ENCODE peak calls at places on chromosome 21, in ten cellular contexts. I is AG04450, A is choroid plexus epithelial cell, Z is psoas muscle, D is mammary epithelial cell, P is neural progenitor cell, C is GM23248, H is adrenal gland, W is brain microvascular endothelial cell, M is uterus. G is an unnamed sample.
A peak's percentile ranks its signal among the peaks of the same experiment; 100 is the strongest.

GRCh38 chr21:35201288-35201687 is 152.2 kb upstream of the RUNX1 start:
- DNase-seq in W (no peak), C (no peak), P (no peak), Z (no peak), I (no peak), M (no peak), A (no peak), D (no peak), H (no peak), G (no peak)

GRCh38 chr21:25994758-25995163 is 175.8 kb downstream of the APP start:
- DNase-seq in A (no peak), H (no peak), P (no peak), W (no peak), D (no peak), Z (no peak), I (no peak), C (no peak), M (no peak), G (no peak)

GRCh38 chr21:29196021-29196663 is 65.7 kb downstream of the MAP3K7CL start:
- DNase-seq in Z (no peak), C (peak; percentile 92), H (peak; percentile 62), A (peak; percentile 98), W (peak; percentile 95), D (peak; percentile 91), I (peak; percentile 80), P (no peak), M (peak; percentile 46), G (no peak)

GRCh38 chr21:35648512-35648911 is 411.8 kb downstream of the SETD4 start:
- DNase-seq in P (no peak), H (no peak), M (no peak), I (no peak), W (no peak), C (no peak), Z (no peak), A (no peak), D (no peak), G (no peak)

GRCh38 chr21:40556442-40556968 is 290.5 kb downstream of the DSCAM start:
- DNase-seq in C (no peak), H (no peak), W (no peak), P (no peak), Z (no peak), I (no peak), M (no peak), A (no peak), D (no peak), G (no peak)

GRCh38 chr21:35102488-35103407 is 53.6 kb upstream of the RUNX1 start:
- DNase-seq in P (no peak), M (no peak), W (peak; percentile 27), H (peak; percentile 29), I (no peak), Z (peak; percentile 54), A (peak; percentile 61), D (peak; percentile 31), C (no peak), G (no peak)

GRCh38 chr21:27674037-27674436 is 707.1 kb upstream of the ADAMTS5 start:
- DNase-seq in W (peak; percentile 88), P (no peak), D (peak; percentile 83), H (no peak), A (peak; percentile 89), Z (no peak), M (no peak), C (peak; percentile 96), I (peak; percentile 42), G (no peak)

GRCh38 chr21:41706678-41707077 is 60.2 kb downstream of the RIPK4 start:
- DNase-seq in C (no peak), Z (no peak), M (no peak), P (no peak), D (no peak), I (no peak), W (no peak), H (no peak), A (peak; percentile 41), G (no peak)

GRCh38 chr21:25307489-25307888 is 299.8 kb downstream of the MRPL39 start:
- DNase-seq in D (no peak), C (peak; percentile 72), M (no peak), H (no peak), P (no peak), I (peak; percentile 3), W (no peak), A (no peak), Z (no peak), G (peak; percentile 16)

GRCh38 chr21:30248844-30249243 is 32.9 kb upstream of the CLDN8 start:
- DNase-seq in W (no peak), D (no peak), M (no peak), P (no peak), H (no peak), C (no peak), Z (no peak), A (no peak), I (no peak), G (no peak)

GRCh38 chr21:41777934-41778815 is 11.3 kb upstream of the RIPK4 start:
- DNase-seq in Z (peak; percentile 80), H (peak; percentile 85), M (peak; percentile 65), A (peak; percentile 86), W (peak; percentile 73), I (peak; percentile 30), C (peak; percentile 97), D (peak; percentile 86), P (peak; percentile 93), G (peak; percentile 77)

GRCh38 chr21:28875078-28875477 is 117.6 kb downstream of the LTN1 start:
- DNase-seq in D (peak; percentile 24), P (no peak), C (no peak), M (no peak), H (no peak), Z (no peak), A (no peak), W (no peak), I (no peak), G (no peak)

GRCh38 chr21:37370152-37371040 is 3.8 kb downstream of the DYRK1A start:
- DNase-seq in I (no peak), Z (no peak), H (no peak), C (peak; percentile 68), D (peak; percentile 67), W (no peak), A (peak; percentile 78), P (no peak), M (no peak), G (no peak)
- H3K4me3 ChIP-seq in I (peak overlapping the region; percentile 84), Z (peak overlapping the region; percentile 81), H (no peak overlapping the region), C (peak overlapping the region; percentile 74), D (peak overlapping the region; percentile 61), W (peak overlapping the region; percentile 39), A (peak overlapping the region; percentile 47), P (peak overlapping the region; percentile 78), M (peak overlapping the region; percentile 81), G (no peak overlapping the region)

DNA sequence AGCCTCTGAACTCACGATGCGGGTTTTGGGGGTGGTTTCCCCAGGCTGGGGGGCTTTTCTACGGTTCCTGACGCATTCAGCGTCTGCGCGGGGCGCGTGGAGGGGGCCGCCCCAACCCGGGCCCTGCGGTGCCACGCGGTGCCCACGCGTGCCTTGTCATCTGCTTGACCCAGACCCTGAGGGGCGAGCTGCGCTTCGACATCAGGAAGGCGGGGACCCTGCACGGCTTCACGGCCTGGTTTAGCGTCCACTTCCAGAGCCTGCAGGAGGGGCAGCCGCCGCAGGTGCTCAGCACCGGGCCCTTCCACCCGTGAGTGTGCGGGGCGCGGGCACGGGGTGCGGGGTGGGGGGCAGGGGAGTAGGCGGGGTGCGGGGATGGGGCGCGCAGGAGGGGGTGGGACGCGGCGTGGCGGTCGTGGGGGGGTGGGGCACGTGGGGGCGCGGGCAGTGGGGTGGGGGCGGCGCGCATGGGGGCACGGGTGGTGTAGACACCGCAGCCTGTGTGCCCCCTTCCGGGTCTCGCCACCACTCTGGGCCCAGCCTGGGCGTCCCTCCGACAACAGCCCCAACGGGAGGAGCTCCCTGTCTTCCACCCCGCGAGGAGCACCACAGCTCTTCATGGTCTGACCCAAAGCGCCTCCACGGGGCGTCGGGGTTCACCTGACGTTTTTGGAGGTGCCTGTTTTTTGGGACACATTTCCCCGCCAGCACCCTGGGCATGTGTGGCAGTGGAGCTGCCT is 26.3 kb downstream of the PRMT2 start:
- DNase-seq in C (no peak), I (no peak), P (no peak), W (no peak), M (no peak), H (no peak), A (no peak), D (no peak), Z (peak; percentile 54), G (no peak)
- H3K4me3 ChIP-seq in C (peak overlapping the region; percentile 54), I (peak overlapping the region; percentile 29), P (peak overlapping the region; percentile 16), W (peak overlapping the region; percentile 35), M (peak overlapping the region; percentile 28), H (no peak overlapping the region), A (peak overlapping the region; percentile 39), D (no peak overlapping the region), Z (peak overlapping the region; percentile 46), G (peak overlapping the region; percentile 53)

DNA sequence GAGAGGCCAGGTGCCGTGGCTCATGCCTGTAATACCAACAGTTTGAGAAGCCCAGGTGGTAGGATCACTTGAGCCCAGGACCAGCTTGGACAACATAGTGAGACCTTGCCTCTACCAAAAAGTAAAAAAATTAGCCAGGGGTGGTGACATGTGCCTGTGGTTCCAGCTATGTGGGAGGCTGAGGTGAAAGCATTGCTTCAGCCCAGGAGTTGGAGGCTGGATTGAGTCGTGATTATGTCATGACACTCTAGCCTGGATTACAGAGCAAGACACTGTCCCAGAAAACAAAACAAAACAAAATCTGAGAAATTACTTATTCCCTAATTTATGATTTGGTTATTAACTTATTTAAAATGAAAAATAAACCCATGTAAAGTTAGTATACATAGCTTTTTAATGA is 27.8 kb downstream of the ITSN1 start:
- DNase-seq in P (no peak), A (no peak), H (no peak), Z (no peak), C (peak; percentile 55), D (peak; percentile 14), I (no peak), W (no peak), M (no peak), G (no peak)
- H3K4me3 ChIP-seq in P (no peak overlapping the region), A (no peak overlapping the region), H (no peak overlapping the region), Z (no peak overlapping the region), C (no peak overlapping the region), D (no peak overlapping the region), I (no peak overlapping the region), W (no peak overlapping the region), M (no peak overlapping the region), G (no peak overlapping the region)

GRCh38 chr21:45073301-45074047 is 906 bp upstream of the ADARB1 start:
- DNase-seq in A (no peak), W (peak; percentile 39), Z (peak; percentile 63), M (peak; percentile 38), P (peak; percentile 66), D (no peak), C (no peak), H (no peak), I (no peak), G (peak; percentile 58)

GRCh38 chr21:45072166-45072962 is 2.0 kb upstream of the ADARB1 start:
- DNase-seq in D (no peak), M (no peak), P (no peak), A (no peak), C (no peak), I (no peak), W (no peak), H (no peak), Z (no peak), G (no peak)

GRCh38 chr21:45074048-45074817 is at the start of gene ADARB1:
- DNase-seq in H (peak; percentile 57), I (no peak), D (peak; percentile 53), A (peak; percentile 61), Z (peak; percentile 83), M (peak; percentile 50), C (peak; percentile 82), W (peak; percentile 44), P (peak; percentile 90), G (peak; percentile 81)

GRCh38 chr21:45071396-45072165 is 2.8 kb upstream of the ADARB1 start:
- DNase-seq in A (no peak), C (no peak), D (no peak), I (no peak), H (no peak), M (no peak), P (no peak), W (no peak), Z (no peak), G (no peak)

GRCh38 chr21:45072963-45073300 is 1.4 kb upstream of the ADARB1 start:
- DNase-seq in A (no peak), P (peak; percentile 57), M (no peak), W (no peak), D (no peak), H (no peak), I (no peak), C (no peak), Z (no peak), G (no peak)
- H3K4me3 ChIP-seq in A (no peak overlapping the region), P (no peak overlapping the region), M (no peak overlapping the region), W (no peak overlapping the region), D (no peak overlapping the region), H (no peak overlapping the region), I (no peak overlapping the region), C (no peak overlapping the region), Z (peak overlapping the region; percentile 92), G (no peak overlapping the region)

G was measured in BE2C.